ENCODE peak calls at places on chromosomes 12 and 14, in seven cellular contexts. G, A, J, Y, P, M and R are unnamed samples.
A peak's percentile ranks its signal among the peaks of the same experiment; 100 is the strongest.

GRCh38 chr12:89825591-89826449 is 117.2 kb upstream of the ATP2B1 start:
- DNase-seq in M (no peak), Y (peak; percentile 29), A (no peak), P (no peak), G (no peak), J (no peak), R (no peak)

GRCh38 chr14:95523818-95524448 is 7.5 kb upstream of the SYNE3 start:
- DNase-seq in G (peak; percentile 75), J (no peak), Y (peak; percentile 92), A (no peak), M (no peak), P (no peak), R (peak; percentile 88)

GRCh38 chr12:25825494-25825893 is 133.0 kb upstream of the RASSF8 start:
- DNase-seq in A (no peak), P (no peak), Y (no peak), M (no peak), J (no peak), G (no peak), R (no peak)

GRCh38 chr14:72562300-72562699 is 331.6 kb downstream of the DPF3 start:
- DNase-seq in A (no peak), J (no peak), Y (no peak), M (no peak), G (no peak), P (no peak), R (no peak)

GRCh38 chr14:79552778-79553177 is 658.5 kb downstream of the DIO2 start:
- DNase-seq in A (no peak), P (no peak), Y (no peak), M (no peak), J (no peak), G (no peak), R (no peak)

GRCh38 chr12:66467932-66468331 is 165.6 kb downstream of the HELB start:
- DNase-seq in A (no peak), Y (peak; percentile 1), G (peak; percentile 4), M (no peak), P (no peak), J (no peak), R (no peak)

GRCh38 chr14:104461676-104462443 is 117.7 kb upstream of the C14orf180 start:
- DNase-seq in Y (no peak), J (peak; percentile 68), M (no peak), G (no peak), A (no peak), P (peak; percentile 5), R (peak; percentile 45)

GRCh38 chr14:99686557-99687283 is 2.6 kb downstream of the CYP46A1 start:
- DNase-seq in G (no peak), J (no peak), Y (no peak), M (no peak), P (no peak), A (no peak), R (no peak)

GRCh38 chr12:16608346-16608745 is 2.4 kb upstream of the LMO3 start:
- DNase-seq in A (no peak), G (no peak), J (no peak), Y (no peak), M (no peak), P (no peak), R (peak; percentile 58)

GRCh38 chr12:83016226-83016835 is 329.6 kb downstream of the TMTC2 start:
- DNase-seq in J (no peak), G (no peak), Y (peak; percentile 81), P (no peak), M (no peak), A (peak; percentile 88), R (no peak)

GRCh38 chr12:57611116-57611809 is at the start of gene ARHGEF25:
- DNase-seq in M (no peak), G (peak; percentile 59), J (peak; percentile 93), A (no peak), P (peak; percentile 54), Y (peak; percentile 27), R (peak; percentile 12)

GRCh38 chr14:100633406-100633805 is 46.2 kb upstream of the BEGAIN start:
- DNase-seq in J (no peak), Y (no peak), P (no peak), A (no peak), G (no peak), M (no peak), R (no peak)

GRCh38 chr12:79547735-79548347 is 142.9 kb downstream of the PAWR start:
- DNase-seq in J (peak; percentile 45), A (no peak), P (peak; percentile 18), Y (peak; percentile 87), G (peak; percentile 41), M (no peak), R (no peak)

GRCh38 chr12:15000575-15000974 is 27.7 kb downstream of the PDE6H start:
- DNase-seq in Y (no peak), G (no peak), A (no peak), J (no peak), M (no peak), P (no peak), R (no peak)

GRCh38 chr14:52342849-52343606 is 28.9 kb downstream of the PTGER2 start:
- DNase-seq in Y (peak; percentile 54), J (no peak), A (no peak), G (no peak), M (no peak), P (no peak), R (no peak)

GRCh38 chr14:52051861-52052260 is 17.0 kb downstream of the NID2 start:
- DNase-seq in M (no peak), A (no peak), J (no peak), G (no peak), P (no peak), Y (peak; percentile 67), R (no peak)